ENCODE peak calls at places on chromosomes 16 and 17, in nine cellular contexts. L, C, E, U, I, X, O, Y and W are unnamed samples.

GRCh38 chr16:85136213-85136704 is 24.0 kb upstream of the CIBAR2 start:
- DNase-seq in I (no peak), O (no peak), Y (no peak), X (no peak), C (peak), U (peak), E (no peak), L (no peak), W (no peak)

GRCh38 chr16:86016201-86016965 is 117.4 kb downstream of the IRF8 start:
- DNase-seq in O (peak), E (peak), U (no peak), Y (peak), L (peak), C (peak), I (peak), X (no peak), W (no peak)

GRCh38 chr16:31224092-31224955 is 7.4 kb upstream of the PYDC1 start:
- DNase-seq in I (no peak), L (no peak), E (no peak), U (no peak), Y (no peak), C (no peak), X (no peak), O (no peak), W (no peak)

GRCh38 chr16:75578725-75579124 is 12.5 kb downstream of the GABARAPL2 start:
- DNase-seq in O (no peak), X (no peak), L (no peak), I (no peak), U (no peak), Y (no peak), C (peak), E (no peak), W (no peak)

GRCh38 chr16:8708546-8708945 is 34.1 kb downstream of the ABAT start:
- DNase-seq in U (no peak), O (no peak), E (no peak), I (no peak), L (no peak), C (no peak), Y (no peak), X (no peak), W (no peak)

GRCh38 chr17:31404028-31404949 is 12.8 kb downstream of the RAB11FIP4 start:
- DNase-seq in O (no peak), U (no peak), L (no peak), I (no peak), X (no peak), Y (no peak), E (no peak), C (no peak), W (no peak)

GRCh38 chr17:49445561-49445960 is 30.9 kb upstream of the PHB1 start:
- DNase-seq in E (no peak), Y (no peak), C (no peak), L (no peak), X (no peak), O (no peak), I (no peak), U (no peak), W (no peak)

GRCh38 chr17:19383681-19384470 is 3.1 kb downstream of the MFAP4 start:
- DNase-seq in Y (no peak), E (no peak), O (no peak), C (peak), L (no peak), X (peak), I (no peak), U (no peak), W (no peak)

GRCh38 chr16:81842564-81843242 is 63.6 kb downstream of the PLCG2 start:
- DNase-seq in Y (no peak), E (no peak), X (no peak), O (no peak), L (no peak), I (no peak), C (no peak), U (no peak), W (no peak)

GRCh38 chr17:79534111-79534510 is 76.7 kb downstream of the RBFOX3 start:
- DNase-seq in C (no peak), Y (no peak), O (no peak), U (no peak), X (peak), I (no peak), E (no peak), L (no peak), W (no peak)

GRCh38 chr16:85110105-85110504 is 2.2 kb downstream of the CIBAR2 start:
- DNase-seq in I (no peak), E (no peak), X (no peak), O (no peak), Y (no peak), C (no peak), U (no peak), L (no peak), W (no peak)

GRCh38 chr17:35537569-35538209 is at the start of gene SLFN12L:
- DNase-seq in C (no peak), L (no peak), X (no peak), Y (no peak), O (no peak), U (no peak), E (no peak), I (no peak), W (no peak)

GRCh38 chr16:65178151-65178550 is 56.3 kb upstream of the CDH11 start:
- DNase-seq in Y (no peak), O (no peak), E (no peak), C (peak), X (no peak), L (peak), U (no peak), I (no peak), W (no peak)

GRCh38 chr16:65176603-65177002 is 54.7 kb upstream of the CDH11 start:
- DNase-seq in I (no peak), C (peak), L (peak), O (peak), U (no peak), X (no peak), Y (no peak), E (no peak), W (no peak)

GRCh38 chr16:65185379-65185778 is 63.5 kb upstream of the CDH11 start:
- DNase-seq in E (no peak), O (no peak), U (no peak), Y (no peak), I (no peak), L (no peak), C (no peak), X (no peak), W (no peak)

GRCh38 chr16:65180986-65181710 is 59.3 kb upstream of the CDH11 start:
- DNase-seq in E (no peak), I (no peak), Y (no peak), C (peak), L (no peak), O (no peak), U (no peak), X (no peak), W (no peak)
- TF ChIP-seq CTCF in E (no peak), I (no peak), Y (no peak), C (peak), L (peak), O (peak), U (no peak), X (no peak), W (peak)

GRCh38 chr16:3174618-3175148 is 13.3 kb upstream of the OR1F1 start:
- DNase-seq in U (peak), O (no peak), L (no peak), I (no peak), Y (no peak), E (no peak), C (no peak), X (no peak), W (no peak)
- TF ChIP-seq CTCF in U (no peak), O (no peak), L (no peak), I (no peak), Y (no peak), E (no peak), C (no peak), X (no peak), W (no peak)

GRCh38 chr16:2507052-2507678 is 6.6 kb upstream of the ATP6V0C start:
- DNase-seq in X (no peak), E (no peak), L (no peak), U (peak), I (no peak), Y (no peak), O (no peak), C (no peak), W (no peak)
- TF ChIP-seq CTCF in X (no peak), E (no peak), L (no peak), U (no peak), I (no peak), Y (no peak), O (no peak), C (no peak), W (no peak)

DNA sequence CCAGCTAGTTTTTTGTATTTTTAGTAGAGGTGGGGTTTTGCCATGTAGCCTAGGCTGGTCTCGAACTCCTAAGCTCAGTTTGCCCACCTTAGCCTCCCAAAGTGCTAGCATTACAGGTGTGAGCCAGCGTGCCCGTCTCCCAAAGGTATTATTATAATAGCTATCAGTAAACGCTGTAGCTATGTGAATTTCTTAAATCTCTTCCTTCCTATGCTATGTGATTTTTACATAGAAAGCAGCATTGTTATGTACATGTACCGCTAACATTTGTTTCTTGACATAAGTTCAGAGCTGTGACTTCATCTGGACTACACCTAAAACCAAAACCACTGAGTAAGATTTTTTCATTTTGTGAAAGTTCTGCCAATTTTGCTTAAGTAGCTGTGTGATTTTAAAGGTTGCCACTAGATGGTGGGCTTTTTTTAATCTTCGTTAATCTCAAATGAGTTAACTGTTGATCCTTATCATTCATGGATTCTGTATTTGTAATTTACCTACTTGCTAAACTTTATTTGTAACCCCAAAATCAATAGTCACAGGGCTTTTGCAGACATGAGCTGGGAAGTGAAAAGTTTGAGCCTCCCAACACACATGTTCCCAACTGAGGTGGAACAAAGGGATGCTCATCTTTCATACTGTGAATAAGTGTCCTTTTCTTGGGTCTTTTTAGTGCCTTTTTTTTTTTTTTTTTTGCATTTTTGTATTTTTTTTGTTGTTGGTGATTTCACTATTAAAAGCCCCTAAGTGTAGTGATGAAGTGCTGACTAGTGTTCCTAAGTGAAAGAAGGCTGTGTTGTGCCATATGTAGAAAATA is 21.9 kb downstream of the PRKAR1A start:
- DNase-seq in X (no peak), E (no peak), U (no peak), C (peak), O (no peak), I (no peak), Y (no peak), L (peak), W (no peak)
- TF ChIP-seq CTCF in X (peak), E (peak), U (peak), C (peak), O (peak), I (peak), Y (no peak), L (peak), W (peak)

GRCh38 chr16:29843942-29844341 is 19.1 kb downstream of the CDIPT start:
- DNase-seq in E (no peak), U (no peak), L (no peak), C (no peak), I (no peak), X (no peak), O (no peak), Y (no peak), W (no peak)

GRCh38 chr16:29840240-29840639 is 20.0 kb downstream of the MVP start:
- DNase-seq in L (no peak), C (no peak), X (no peak), E (no peak), I (no peak), U (no peak), Y (no peak), O (no peak), W (no peak)

GRCh38 chr16:29844575-29845331 is 18.3 kb downstream of the CDIPT start:
- DNase-seq in O (no peak), U (peak), Y (no peak), E (no peak), I (no peak), C (peak), X (peak), L (no peak), W (no peak)

GRCh38 chr16:29841631-29842030 is 21.4 kb downstream of the MVP start:
- DNase-seq in U (no peak), O (no peak), I (no peak), Y (no peak), X (no peak), L (no peak), C (no peak), E (no peak), W (no peak)

DNA sequence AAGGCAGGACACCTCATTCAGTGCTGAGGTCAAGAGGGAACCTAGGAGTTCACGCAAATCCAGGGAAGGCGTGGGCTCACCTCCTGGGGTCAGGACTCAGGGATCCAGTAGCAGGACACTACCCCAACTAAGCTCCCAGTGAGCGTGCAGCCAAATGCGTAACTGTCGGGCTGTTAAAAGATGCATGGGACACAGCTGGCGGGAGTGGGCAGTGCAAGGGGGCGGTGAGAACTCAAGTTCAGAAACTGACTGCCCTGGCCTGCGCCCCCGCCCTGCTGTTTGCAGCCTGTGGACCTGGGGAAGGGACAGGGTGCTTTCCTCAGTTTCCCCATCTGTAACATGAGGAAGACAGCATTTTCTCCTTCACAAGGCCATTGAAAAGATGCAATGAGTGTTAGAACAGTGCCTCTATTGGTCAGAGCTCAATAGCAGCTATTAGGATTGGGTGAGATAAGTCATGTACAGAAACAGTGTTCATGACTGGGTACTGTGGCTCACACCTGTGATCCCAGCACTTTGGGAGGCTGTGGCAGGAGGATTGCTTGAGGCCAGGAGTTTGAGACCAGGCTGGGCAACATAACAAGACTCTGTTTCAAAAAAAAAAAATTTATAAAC is 20.2 kb downstream of the CDIPT start:
- DNase-seq in I (no peak), U (no peak), X (no peak), E (no peak), L (no peak), Y (no peak), O (no peak), C (no peak), W (no peak)
- TF ChIP-seq CTCF in I (no peak), U (no peak), X (no peak), E (no peak), L (peak), Y (no peak), O (no peak), C (peak), W (no peak)

GRCh38 chr17:77815127-77815905 is 143.2 kb upstream of the TNRC6C start:
- DNase-seq in I (peak), O (no peak), Y (no peak), U (peak), C (no peak), L (no peak), E (no peak), X (no peak), W (no peak)
- TF ChIP-seq CTCF in I (no peak), O (no peak), Y (no peak), U (no peak), C (no peak), L (no peak), E (no peak), X (no peak), W (no peak)